ENCODE peak calls at places on chromosomes 12 and 14, in nine cellular contexts. One of them, this sample, is unnamed.

GRCh38 chr14:76091036-76091435 is 60.7 kb upstream of the GPATCH2L start:
- DNase-seq in amniotic stem cell: no peak
- DNase-seq in effector memory CD8-positive, alpha-beta T cell: no peak
- DNase-seq in stimulated activated CD8-positive, alpha-beta memory T cell treated with anti-CD3 and anti-CD28 coated beads, Interleukin-4, amount 100 ng/mL, for 48 hours: no peak
- DNase-seq in astrocyte of the cerebellum: no peak
- DNase-seq in left ventricle myocardium inferior: peak; percentile 65
- DNase-seq in NCI-H510A treated with DMSO at 0.1 percent for 48 hours: no peak
- DNase-seq in GM10248: peak; percentile 53
- DNase-seq in BJ: no peak
- DNase-seq in this sample: peak; percentile 21

GRCh38 chr12:65930114-65930828 is 106.0 kb downstream of the HMGA2 start:
- DNase-seq in amniotic stem cell: no peak
- DNase-seq in effector memory CD8-positive, alpha-beta T cell: no peak
- DNase-seq in stimulated activated CD8-positive, alpha-beta memory T cell treated with anti-CD3 and anti-CD28 coated beads, Interleukin-4, amount 100 ng/mL, for 48 hours: no peak
- DNase-seq in astrocyte of the cerebellum: no peak
- DNase-seq in left ventricle myocardium inferior: no peak
- DNase-seq in NCI-H510A treated with DMSO at 0.1 percent for 48 hours: no peak
- DNase-seq in GM10248: no peak
- DNase-seq in BJ: no peak
- DNase-seq in this sample: no peak

GRCh38 chr12:26798669-26799068 is 34.3 kb downstream of the ITPR2 start:
- DNase-seq in amniotic stem cell: no peak
- DNase-seq in effector memory CD8-positive, alpha-beta T cell: no peak
- DNase-seq in stimulated activated CD8-positive, alpha-beta memory T cell treated with anti-CD3 and anti-CD28 coated beads, Interleukin-4, amount 100 ng/mL, for 48 hours: no peak
- DNase-seq in astrocyte of the cerebellum: no peak
- DNase-seq in left ventricle myocardium inferior: no peak
- DNase-seq in NCI-H510A treated with DMSO at 0.1 percent for 48 hours: no peak
- DNase-seq in GM10248: no peak
- DNase-seq in BJ: no peak
- DNase-seq in this sample: no peak

GRCh38 chr12:104457746-104458644 is 1.2 kb downstream of the CHST11 start:
- DNase-seq in amniotic stem cell: no peak
- DNase-seq in effector memory CD8-positive, alpha-beta T cell: peak; percentile 37
- DNase-seq in stimulated activated CD8-positive, alpha-beta memory T cell treated with anti-CD3 and anti-CD28 coated beads, Interleukin-4, amount 100 ng/mL, for 48 hours: peak; percentile 66
- DNase-seq in astrocyte of the cerebellum: no peak
- DNase-seq in left ventricle myocardium inferior: peak; percentile 23
- DNase-seq in NCI-H510A treated with DMSO at 0.1 percent for 48 hours: no peak
- DNase-seq in GM10248: peak; percentile 70
- DNase-seq in BJ: no peak
- DNase-seq in this sample: no peak

GRCh38 chr12:38543151-38543550 is 226.6 kb downstream of the ALG10B start:
- DNase-seq in amniotic stem cell: no peak
- DNase-seq in effector memory CD8-positive, alpha-beta T cell: no peak
- DNase-seq in stimulated activated CD8-positive, alpha-beta memory T cell treated with anti-CD3 and anti-CD28 coated beads, Interleukin-4, amount 100 ng/mL, for 48 hours: no peak
- DNase-seq in astrocyte of the cerebellum: no peak
- DNase-seq in left ventricle myocardium inferior: no peak
- DNase-seq in NCI-H510A treated with DMSO at 0.1 percent for 48 hours: no peak
- DNase-seq in GM10248: no peak
- DNase-seq in BJ: no peak
- DNase-seq in this sample: no peak

GRCh38 chr12:18352312-18352711 is 91.0 kb downstream of the PIK3C2G start:
- DNase-seq in amniotic stem cell: no peak
- DNase-seq in effector memory CD8-positive, alpha-beta T cell: no peak
- DNase-seq in stimulated activated CD8-positive, alpha-beta memory T cell treated with anti-CD3 and anti-CD28 coated beads, Interleukin-4, amount 100 ng/mL, for 48 hours: no peak
- DNase-seq in astrocyte of the cerebellum: no peak
- DNase-seq in left ventricle myocardium inferior: no peak
- DNase-seq in NCI-H510A treated with DMSO at 0.1 percent for 48 hours: no peak
- DNase-seq in GM10248: no peak
- DNase-seq in BJ: no peak
- DNase-seq in this sample: no peak

GRCh38 chr12:3004655-3005565 is 45.7 kb downstream of the TEAD4 start:
- DNase-seq in amniotic stem cell: no peak
- DNase-seq in effector memory CD8-positive, alpha-beta T cell: no peak
- DNase-seq in stimulated activated CD8-positive, alpha-beta memory T cell treated with anti-CD3 and anti-CD28 coated beads, Interleukin-4, amount 100 ng/mL, for 48 hours: no peak
- DNase-seq in astrocyte of the cerebellum: no peak
- DNase-seq in left ventricle myocardium inferior: no peak
- DNase-seq in NCI-H510A treated with DMSO at 0.1 percent for 48 hours: no peak
- DNase-seq in GM10248: no peak
- DNase-seq in BJ: no peak
- DNase-seq in this sample: no peak

GRCh38 chr12:7638064-7638763 is 27.5 kb downstream of the APOBEC1 start:
- DNase-seq in amniotic stem cell: no peak
- DNase-seq in effector memory CD8-positive, alpha-beta T cell: no peak
- DNase-seq in stimulated activated CD8-positive, alpha-beta memory T cell treated with anti-CD3 and anti-CD28 coated beads, Interleukin-4, amount 100 ng/mL, for 48 hours: no peak
- DNase-seq in astrocyte of the cerebellum: no peak
- DNase-seq in left ventricle myocardium inferior: no peak
- DNase-seq in NCI-H510A treated with DMSO at 0.1 percent for 48 hours: no peak
- DNase-seq in GM10248: no peak
- DNase-seq in BJ: no peak
- DNase-seq in this sample: no peak

GRCh38 chr14:103527408-103528157 is 1.4 kb upstream of the TRMT61A start:
- DNase-seq in amniotic stem cell: no peak
- DNase-seq in effector memory CD8-positive, alpha-beta T cell: no peak
- DNase-seq in stimulated activated CD8-positive, alpha-beta memory T cell treated with anti-CD3 and anti-CD28 coated beads, Interleukin-4, amount 100 ng/mL, for 48 hours: peak; percentile 51
- DNase-seq in astrocyte of the cerebellum: no peak
- DNase-seq in left ventricle myocardium inferior: no peak
- DNase-seq in NCI-H510A treated with DMSO at 0.1 percent for 48 hours: peak; percentile 25
- DNase-seq in GM10248: peak; percentile 84
- DNase-seq in BJ: no peak
- DNase-seq in this sample: no peak

GRCh38 chr12:25256005-25256404 is 5.3 kb upstream of the KRAS start:
- DNase-seq in amniotic stem cell: no peak
- DNase-seq in effector memory CD8-positive, alpha-beta T cell: no peak
- DNase-seq in stimulated activated CD8-positive, alpha-beta memory T cell treated with anti-CD3 and anti-CD28 coated beads, Interleukin-4, amount 100 ng/mL, for 48 hours: no peak
- DNase-seq in astrocyte of the cerebellum: no peak
- DNase-seq in left ventricle myocardium inferior: no peak
- DNase-seq in NCI-H510A treated with DMSO at 0.1 percent for 48 hours: no peak
- DNase-seq in GM10248: no peak
- DNase-seq in BJ: no peak
- DNase-seq in this sample: no peak

GRCh38 chr14:20454645-20455354 is at the start of the genes APEX1 and OSGEP:
- DNase-seq in amniotic stem cell: peak; percentile 99
- DNase-seq in effector memory CD8-positive, alpha-beta T cell: peak; percentile 97
- DNase-seq in stimulated activated CD8-positive, alpha-beta memory T cell treated with anti-CD3 and anti-CD28 coated beads, Interleukin-4, amount 100 ng/mL, for 48 hours: peak; percentile 97
- DNase-seq in astrocyte of the cerebellum: peak; percentile 99
- DNase-seq in left ventricle myocardium inferior: peak; percentile 98
- DNase-seq in NCI-H510A treated with DMSO at 0.1 percent for 48 hours: peak; percentile 95
- DNase-seq in GM10248: peak; percentile 96
- DNase-seq in BJ: peak; percentile 93
- DNase-seq in this sample: peak; percentile 97

GRCh38 chr12:100991059-100991562 is 196.5 kb downstream of the ANO4 start:
- DNase-seq in amniotic stem cell: no peak
- DNase-seq in effector memory CD8-positive, alpha-beta T cell: no peak
- DNase-seq in stimulated activated CD8-positive, alpha-beta memory T cell treated with anti-CD3 and anti-CD28 coated beads, Interleukin-4, amount 100 ng/mL, for 48 hours: no peak
- DNase-seq in astrocyte of the cerebellum: no peak
- DNase-seq in left ventricle myocardium inferior: no peak
- DNase-seq in NCI-H510A treated with DMSO at 0.1 percent for 48 hours: no peak
- DNase-seq in GM10248: no peak
- DNase-seq in BJ: no peak
- DNase-seq in this sample: no peak

GRCh38 chr12:10179871-10180270 is 1.0 kb downstream of the TMEM52B start:
- DNase-seq in amniotic stem cell: no peak
- DNase-seq in effector memory CD8-positive, alpha-beta T cell: no peak
- DNase-seq in stimulated activated CD8-positive, alpha-beta memory T cell treated with anti-CD3 and anti-CD28 coated beads, Interleukin-4, amount 100 ng/mL, for 48 hours: no peak
- DNase-seq in astrocyte of the cerebellum: no peak
- DNase-seq in left ventricle myocardium inferior: no peak
- DNase-seq in NCI-H510A treated with DMSO at 0.1 percent for 48 hours: no peak
- DNase-seq in GM10248: no peak
- DNase-seq in BJ: no peak
- DNase-seq in this sample: no peak

GRCh38 chr12:11885261-11886038 is 185.3 kb upstream of the BCL2L14 start:
- DNase-seq in amniotic stem cell: peak; percentile 13
- DNase-seq in effector memory CD8-positive, alpha-beta T cell: no peak
- DNase-seq in stimulated activated CD8-positive, alpha-beta memory T cell treated with anti-CD3 and anti-CD28 coated beads, Interleukin-4, amount 100 ng/mL, for 48 hours: no peak
- DNase-seq in astrocyte of the cerebellum: no peak
- DNase-seq in left ventricle myocardium inferior: no peak
- DNase-seq in NCI-H510A treated with DMSO at 0.1 percent for 48 hours: peak; percentile 57
- DNase-seq in GM10248: no peak
- DNase-seq in BJ: peak; percentile 23
- DNase-seq in this sample: no peak

GRCh38 chr12:132724506-132725220 is 14.0 kb downstream of the PGAM5 start:
- DNase-seq in amniotic stem cell: no peak
- DNase-seq in effector memory CD8-positive, alpha-beta T cell: no peak
- DNase-seq in stimulated activated CD8-positive, alpha-beta memory T cell treated with anti-CD3 and anti-CD28 coated beads, Interleukin-4, amount 100 ng/mL, for 48 hours: no peak
- DNase-seq in astrocyte of the cerebellum: no peak
- DNase-seq in left ventricle myocardium inferior: no peak
- DNase-seq in NCI-H510A treated with DMSO at 0.1 percent for 48 hours: no peak
- DNase-seq in GM10248: no peak
- DNase-seq in BJ: no peak
- DNase-seq in this sample: no peak

GRCh38 chr14:99575043-99576023 is 28.7 kb downstream of the CCDC85C start:
- DNase-seq in amniotic stem cell: no peak
- DNase-seq in effector memory CD8-positive, alpha-beta T cell: no peak
- DNase-seq in stimulated activated CD8-positive, alpha-beta memory T cell treated with anti-CD3 and anti-CD28 coated beads, Interleukin-4, amount 100 ng/mL, for 48 hours: no peak
- DNase-seq in astrocyte of the cerebellum: no peak
- DNase-seq in left ventricle myocardium inferior: peak; percentile 39
- DNase-seq in NCI-H510A treated with DMSO at 0.1 percent for 48 hours: no peak
- DNase-seq in GM10248: no peak
- DNase-seq in BJ: no peak
- DNase-seq in this sample: no peak

GRCh38 chr12:47997321-47997720 is 7.0 kb downstream of the COL2A1 start:
- DNase-seq in amniotic stem cell: no peak
- DNase-seq in effector memory CD8-positive, alpha-beta T cell: no peak
- DNase-seq in stimulated activated CD8-positive, alpha-beta memory T cell treated with anti-CD3 and anti-CD28 coated beads, Interleukin-4, amount 100 ng/mL, for 48 hours: no peak
- DNase-seq in astrocyte of the cerebellum: no peak
- DNase-seq in left ventricle myocardium inferior: no peak
- DNase-seq in NCI-H510A treated with DMSO at 0.1 percent for 48 hours: no peak
- DNase-seq in GM10248: no peak
- DNase-seq in BJ: no peak
- DNase-seq in this sample: no peak

GRCh38 chr14:54786816-54787215 is 115.8 kb downstream of the GCH1 start:
- DNase-seq in amniotic stem cell: no peak
- DNase-seq in effector memory CD8-positive, alpha-beta T cell: no peak
- DNase-seq in stimulated activated CD8-positive, alpha-beta memory T cell treated with anti-CD3 and anti-CD28 coated beads, Interleukin-4, amount 100 ng/mL, for 48 hours: no peak
- DNase-seq in astrocyte of the cerebellum: no peak
- DNase-seq in left ventricle myocardium inferior: peak; percentile 44
- DNase-seq in NCI-H510A treated with DMSO at 0.1 percent for 48 hours: peak; percentile 41
- DNase-seq in GM10248: no peak
- DNase-seq in BJ: no peak
- DNase-seq in this sample: no peak

GRCh38 chr12:31456562-31456961 is 130.6 kb upstream of the SINHCAF start:
- DNase-seq in amniotic stem cell: no peak
- DNase-seq in effector memory CD8-positive, alpha-beta T cell: no peak
- DNase-seq in stimulated activated CD8-positive, alpha-beta memory T cell treated with anti-CD3 and anti-CD28 coated beads, Interleukin-4, amount 100 ng/mL, for 48 hours: no peak
- DNase-seq in astrocyte of the cerebellum: no peak
- DNase-seq in left ventricle myocardium inferior: no peak
- DNase-seq in NCI-H510A treated with DMSO at 0.1 percent for 48 hours: no peak
- DNase-seq in GM10248: no peak
- DNase-seq in BJ: no peak
- DNase-seq in this sample: no peak

GRCh38 chr14:38040411-38040810 is 167.3 kb upstream of the SSTR1 start:
- DNase-seq in amniotic stem cell: no peak
- DNase-seq in effector memory CD8-positive, alpha-beta T cell: no peak
- DNase-seq in stimulated activated CD8-positive, alpha-beta memory T cell treated with anti-CD3 and anti-CD28 coated beads, Interleukin-4, amount 100 ng/mL, for 48 hours: no peak
- DNase-seq in astrocyte of the cerebellum: no peak
- DNase-seq in left ventricle myocardium inferior: no peak
- DNase-seq in NCI-H510A treated with DMSO at 0.1 percent for 48 hours: no peak
- DNase-seq in GM10248: no peak
- DNase-seq in BJ: no peak
- DNase-seq in this sample: no peak